ENCODE peak calls at places on chromosomes 13 and 19, in four cellular contexts. U is esophagus squamous epithelium, L is body of pancreas, K is neuronal stem cell. J is an unnamed sample.

GRCh38 chr19:13797870-13798269 is 2.6 kb downstream of the ZSWIM4 start:
- DNase-seq in U (no peak), L (peak; percentile 36), K (no peak), J (no peak)

GRCh38 chr13:27905650-27906049 is 14.2 kb upstream of the PDX1 start:
- DNase-seq in U (no peak), L (peak; percentile 33), K (no peak), J (no peak)

GRCh38 chr13:82847595-82847994 is 1034.7 kb downstream of the SLITRK1 start:
- DNase-seq in U (no peak), L (no peak), K (no peak), J (no peak)

GRCh38 chr13:95067303-95067702 is 233.9 kb downstream of the ABCC4 start:
- DNase-seq in U (no peak), L (no peak), K (no peak), J (no peak)

GRCh38 chr19:47445937-47446402 is 25.7 kb downstream of the SLC8A2 start:
- DNase-seq in U (no peak), L (peak; percentile 56), K (no peak), J (peak; percentile 52)

GRCh38 chr13:29713841-29714240 is 118.4 kb upstream of the SLC7A1 start:
- DNase-seq in U (no peak), L (no peak), K (no peak), J (no peak)

GRCh38 chr13:52162279-52163101 is 3.1 kb upstream of the NEK3 start:
- DNase-seq in U (no peak), L (no peak), K (peak; percentile 21), J (no peak)

GRCh38 chr19:5850743-5851293 is 431 bp downstream of the FUT3 start:
- DNase-seq in U (no peak), L (peak; percentile 80), K (no peak), J (no peak)

GRCh38 chr19:52351512-52351911 is 15.5 kb downstream of the ZNF610 start:
- DNase-seq in U (no peak), L (no peak), K (no peak), J (no peak)

GRCh38 chr19:41670755-41671154 is 17.3 kb downstream of the CEACAM7 start:
- DNase-seq in U (no peak), L (no peak), K (no peak), J (no peak)

GRCh38 chr19:41666075-41666474 is 22.0 kb downstream of the CEACAM7 start:
- DNase-seq in U (no peak), L (no peak), K (no peak), J (no peak)

GRCh38 chr19:41668315-41668714 is 19.8 kb downstream of the CEACAM7 start:
- DNase-seq in U (no peak), L (no peak), K (no peak), J (no peak)

DNA sequence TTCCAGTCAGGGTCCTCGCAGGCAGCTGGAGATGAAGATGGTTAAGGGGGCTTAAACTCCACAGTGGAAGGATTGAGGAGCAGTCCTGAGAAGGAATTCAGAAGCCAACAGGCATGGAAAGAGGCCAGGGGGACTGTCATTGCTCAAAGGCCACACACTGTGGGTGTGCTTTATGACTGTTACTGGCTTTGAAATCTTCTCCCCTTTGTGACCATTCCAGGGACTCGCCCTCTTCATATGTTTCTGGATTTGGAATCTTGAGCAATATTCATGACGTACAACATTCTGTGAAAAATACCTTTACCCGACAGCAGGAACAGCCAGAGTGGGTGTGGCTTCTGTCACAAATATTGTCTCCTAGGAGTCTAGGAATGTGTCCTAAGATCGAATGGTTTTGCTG is 16.6 kb downstream of the CEACAM7 start:
- DNase-seq in U (no peak), L (no peak), K (no peak), J (no peak)
- H3K9me3 ChIP-seq in U (peaks cover 3% of the 10 kb centered on the region), L (no peaks in the 10 kb centered on the region), K (peaks cover 24% of the 10 kb centered on the region), J (peaks cover 10% of the 10 kb centered on the region)

GRCh38 chr19:17129377-17129776 is 53.8 kb downstream of the MYO9B start:
- DNase-seq in U (no peak), L (no peak), K (no peak), J (no peak)
- H3K4me1 ChIP-seq in U (no peaks in the 10 kb centered on the region), L (peaks cover 13% of the 10 kb centered on the region), K (no peaks in the 10 kb centered on the region), J (peaks cover 32% of the 10 kb centered on the region)

DNA sequence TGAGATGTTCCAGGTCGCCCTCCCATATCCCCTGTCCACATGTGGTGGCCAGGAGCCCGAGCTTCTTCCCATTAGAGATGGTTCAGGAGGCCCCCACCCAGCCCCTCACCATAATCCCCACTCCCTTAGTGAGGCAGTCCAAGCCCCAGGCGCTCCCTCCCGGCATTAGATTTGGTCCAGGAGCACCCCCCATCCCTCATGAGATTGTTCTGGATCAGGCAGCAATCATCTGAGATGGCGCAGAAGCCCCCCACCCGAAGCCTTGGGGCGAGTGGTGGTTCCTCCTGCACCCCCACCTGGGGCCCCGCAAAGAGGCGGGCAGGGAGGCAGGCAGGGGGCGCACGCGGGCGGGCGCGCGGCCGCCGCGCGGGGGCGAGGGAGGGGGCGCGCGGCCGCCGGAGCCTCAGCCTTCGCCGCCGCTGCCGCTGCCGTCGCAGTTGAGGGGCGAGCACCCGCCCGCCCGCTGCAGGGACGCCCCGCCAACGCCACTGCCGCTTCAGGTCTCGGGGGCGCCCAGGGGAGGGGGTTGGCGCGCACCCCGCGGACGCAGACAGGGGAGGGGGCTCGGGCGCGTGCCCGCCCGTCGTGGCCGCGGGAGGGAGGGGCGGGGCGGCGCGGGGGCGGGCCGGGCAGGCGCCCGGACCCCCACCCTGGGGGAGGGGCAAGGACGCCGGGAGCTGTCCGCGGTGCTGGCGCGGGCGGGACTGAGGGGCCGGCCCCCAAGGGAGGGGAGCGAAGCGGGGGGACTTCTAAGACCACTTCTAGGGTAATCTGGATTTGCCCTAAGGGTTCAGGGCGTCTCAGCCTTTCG is 46.4 kb upstream of the SHKBP1 start:
- DNase-seq in U (no peak), L (no peak), K (peak; percentile 72), J (no peak)
- H3K4me3 ChIP-seq in U (peak overlapping the region; percentile 75), L (no peak overlapping the region), K (peak overlapping the region; percentile 80), J (no peak overlapping the region)

GRCh38 chr19:42461700-42462324 is 19.1 kb upstream of the CXCL17 start:
- DNase-seq in U (no peak), L (no peak), K (no peak), J (no peak)
- H3K9me3 ChIP-seq in U (no peaks in the 10 kb centered on the region), L (no peaks in the 10 kb centered on the region), K (no peaks in the 10 kb centered on the region), J (no peaks in the 10 kb centered on the region)

GRCh38 chr13:76677047-76677446 is 209.2 kb downstream of the KCTD12 start:
- DNase-seq in U (no peak), L (peak; percentile 26), K (no peak), J (no peak)
- H3K4me1 ChIP-seq in U (no peaks in the 10 kb centered on the region), L (no peaks in the 10 kb centered on the region), K (no peaks in the 10 kb centered on the region), J (no peaks in the 10 kb centered on the region)

DNA sequence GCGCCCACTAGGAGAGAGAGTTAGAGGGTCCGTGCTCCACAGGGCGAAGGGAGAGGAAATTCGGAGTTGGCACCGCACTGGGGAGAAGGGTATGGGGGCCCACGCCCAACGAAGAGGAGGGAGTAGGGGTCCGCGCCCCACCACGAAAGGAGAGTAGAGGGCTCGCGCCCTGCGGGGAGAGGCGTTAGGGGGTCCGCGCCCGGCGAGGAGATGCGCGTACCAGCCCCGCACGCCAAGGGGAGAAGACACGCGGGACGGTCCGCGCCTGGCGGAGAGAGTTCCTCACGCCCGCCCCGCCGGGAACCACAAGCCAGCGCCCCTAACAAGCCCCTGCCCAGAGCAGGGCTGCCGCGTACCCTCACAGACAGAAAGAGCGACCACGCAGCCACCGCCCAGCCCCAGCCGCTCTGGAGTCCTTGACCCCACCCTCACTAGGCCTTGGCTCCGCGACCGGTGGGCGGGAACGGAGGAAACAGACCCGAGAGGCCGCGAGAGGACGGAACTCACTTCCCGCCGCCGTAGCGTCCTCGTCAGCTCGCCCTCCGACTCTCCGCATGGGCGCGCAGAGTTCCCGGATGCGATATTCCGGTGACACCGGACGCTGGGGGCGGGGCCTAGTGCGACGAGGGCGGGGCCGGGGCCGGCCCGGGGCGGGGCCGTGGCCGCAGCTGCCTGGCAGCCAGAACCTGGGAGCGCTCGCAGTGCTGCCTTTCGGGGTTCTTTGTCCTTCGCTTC is 20.0 kb upstream of the ZSCAN18 start:
- DNase-seq in U (no peak), L (no peak), K (no peak), J (no peak)
- H3K4me3 ChIP-seq in U (peak overlapping the region; percentile 19), L (no peak overlapping the region), K (no peak overlapping the region), J (no peak overlapping the region)

GRCh38 chr19:36674201-36674600 is 7.6 kb upstream of the ZNF461 start:
- DNase-seq in U (no peak), L (no peak), K (no peak), J (no peak)
- H3K9me3 ChIP-seq in U (peaks cover 11% of the 10 kb centered on the region), L (no peaks in the 10 kb centered on the region), K (peaks cover 3% of the 10 kb centered on the region), J (peaks cover 86% of the 10 kb centered on the region)

J was measured in CD4-positive, CD25-positive, alpha-beta regulatory T cell.